ENCODE peak calls at places on chromosomes 2 and 18, in ten cellular contexts. H, Q, R, A, Y, D, C, F, L and V are unnamed samples.

GRCh38 chr18:80147418-80148315 is 38.6 kb downstream of the ADNP2 start:
- DNase-seq in D (peak), H (peak), F (peak), Q (peak), R (peak), C (peak), L (peak), A (peak), Y (peak), V (peak)

GRCh38 chr2:144465723-144466122 is 54.2 kb downstream of the ZEB2 start:
- DNase-seq in L (no peak), D (no peak), R (no peak), A (no peak), Y (no peak), Q (no peak), C (peak), H (no peak), F (no peak), V (no peak)

GRCh38 chr2:134411279-134411827 is 157.5 kb downstream of the MGAT5 start:
- DNase-seq in L (no peak), F (no peak), A (no peak), Y (no peak), D (no peak), H (no peak), R (no peak), C (peak), Q (no peak), V (no peak)

GRCh38 chr2:180075763-180076362 is 68.8 kb upstream of the CWC22 start:
- DNase-seq in Q (no peak), A (no peak), R (no peak), F (no peak), C (no peak), L (peak), Y (no peak), D (no peak), H (no peak), V (no peak)

GRCh38 chr2:197145471-197146056 is 165.0 kb downstream of the ANKRD44 start:
- DNase-seq in Q (peak), Y (no peak), H (no peak), L (no peak), F (peak), A (no peak), R (no peak), D (no peak), C (no peak), V (no peak)

GRCh38 chr2:9594361-9595063 is 36.3 kb downstream of the YWHAQ start:
- DNase-seq in F (no peak), L (no peak), C (no peak), R (no peak), A (no peak), D (no peak), H (peak), Q (no peak), Y (peak), V (no peak)

GRCh38 chr18:43665239-43665788 is 388.0 kb upstream of the SYT4 start:
- DNase-seq in D (no peak), A (no peak), Q (no peak), R (no peak), F (no peak), L (no peak), Y (peak), C (no peak), H (peak), V (no peak)

GRCh38 chr18:55858661-55859111 is 270.7 kb upstream of the TCF4 start:
- DNase-seq in H (no peak), L (no peak), C (no peak), Y (peak), A (no peak), R (no peak), Q (no peak), D (no peak), F (no peak), V (no peak)

GRCh38 chr18:56019908-56020307 is 431.9 kb upstream of the TCF4 start:
- DNase-seq in H (no peak), A (no peak), Y (no peak), Q (no peak), D (no peak), L (no peak), F (no peak), R (no peak), C (no peak), V (no peak)

GRCh38 chr2:215029936-215030335 is 108.5 kb downstream of the ABCA12 start:
- DNase-seq in A (no peak), Q (no peak), H (no peak), D (no peak), Y (no peak), L (no peak), R (no peak), F (no peak), C (no peak), V (no peak)

GRCh38 chr18:28716321-28716720 is 539.4 kb upstream of the CDH2 start:
- DNase-seq in D (no peak), C (no peak), F (no peak), H (no peak), R (no peak), Q (no peak), A (no peak), L (no peak), Y (no peak), V (no peak)

GRCh38 chr18:3321133-3321812 is 59.3 kb downstream of the MYL12B start:
- DNase-seq in Y (peak), A (no peak), C (no peak), F (no peak), D (no peak), Q (no peak), H (peak), L (no peak), R (no peak), V (no peak)

GRCh38 chr18:55552498-55553189 is 35.3 kb downstream of the TCF4 start:
- DNase-seq in A (no peak), D (no peak), H (no peak), Q (no peak), F (no peak), C (no peak), Y (peak), L (no peak), R (no peak), V (no peak)

GRCh38 chr2:177467646-177468045 is 75.1 kb downstream of the AGPS start:
- DNase-seq in Y (peak), F (no peak), D (no peak), R (no peak), Q (no peak), A (no peak), H (peak), L (no peak), C (no peak), V (no peak)

GRCh38 chr2:53188846-53189245 is 578.8 kb upstream of the CHAC2 start:
- DNase-seq in Q (no peak), C (no peak), R (no peak), D (no peak), H (no peak), F (no peak), L (no peak), Y (no peak), A (no peak), V (no peak)

GRCh38 chr18:61833387-61833786 is 59.4 kb downstream of the RNF152 start:
- DNase-seq in H (no peak), A (no peak), D (no peak), R (no peak), F (peak), Y (peak), L (no peak), Q (no peak), C (no peak), V (no peak)

GRCh38 chr2:74205586-74205985 is 7.2 kb downstream of the MTHFD2 start:
- DNase-seq in A (no peak), Q (no peak), F (peak), D (no peak), H (no peak), C (no peak), L (peak), R (no peak), Y (no peak), V (no peak)

GRCh38 chr18:36302676-36303075 is 5.2 kb downstream of the FHOD3 start:
- DNase-seq in Q (no peak), L (no peak), C (no peak), Y (peak), R (no peak), A (no peak), F (no peak), H (peak), D (no peak), V (no peak)

GRCh38 chr18:13435596-13436333 is 217.2 kb downstream of the LDLRAD4 start:
- DNase-seq in R (no peak), Y (peak), D (no peak), F (no peak), A (no peak), L (no peak), H (peak), C (no peak), Q (no peak), V (no peak)

GRCh38 chr18:58671941-58672565 is 788 bp downstream of the MALT1 start:
- DNase-seq in L (peak), F (peak), C (no peak), A (no peak), Q (no peak), D (peak), Y (peak), R (peak), H (peak), V (no peak)

GRCh38 chr2:182951948-182952663 is 85.7 kb upstream of the FRZB start:
- DNase-seq in C (no peak), F (no peak), A (no peak), D (no peak), Y (peak), L (no peak), Q (no peak), H (no peak), R (no peak), V (no peak)

GRCh38 chr2:27040282-27040681 is 7.5 kb downstream of the TMEM214 start:
- DNase-seq in R (no peak), Q (peak), D (no peak), F (no peak), A (no peak), Y (no peak), L (no peak), H (no peak), C (no peak), V (no peak)

GRCh38 chr18:3624818-3625716 is 175.1 kb downstream of the TGIF1 start:
- DNase-seq in A (no peak), R (no peak), L (no peak), Q (no peak), D (no peak), F (no peak), Y (peak), C (no peak), H (peak), V (no peak)

GRCh38 chr2:7567646-7568045 is 650.4 kb downstream of the RNF144A start:
- DNase-seq in L (no peak), H (no peak), Q (peak), C (no peak), Y (no peak), R (no peak), A (no peak), D (no peak), F (no peak), V (no peak)

GRCh38 chr2:222309361-222309760 is 10.6 kb upstream of the PAX3 start:
- DNase-seq in L (no peak), R (no peak), C (no peak), D (no peak), Q (no peak), Y (no peak), A (no peak), F (no peak), H (no peak), V (no peak)